ENCODE peak calls at places on chromosomes 12 and 14, in six cellular contexts. R, Q, B, N, X and J are unnamed samples.

GRCh38 chr12:97229036-97229435 is 233.6 kb upstream of the RMST start:
- DNase-seq in R (no peak), X (no peak), N (no peak), B (no peak), Q (no peak), J (no peak)

GRCh38 chr14:89420502-89420901 is 3.5 kb upstream of the FOXN3 start:
- DNase-seq in B (no peak), X (no peak), Q (no peak), N (no peak), R (no peak), J (no peak)

GRCh38 chr12:125100551-125101434 is 35.6 kb downstream of the AACS start:
- DNase-seq in X (peak; percentile 42), Q (no peak), N (no peak), B (peak; percentile 16), R (no peak), J (no peak)

GRCh38 chr14:71121711-71122110 is 214.5 kb downstream of the PCNX1 start:
- DNase-seq in B (no peak), Q (no peak), R (no peak), N (no peak), X (no peak), J (no peak)

GRCh38 chr14:63432228-63432627 is 110.9 kb downstream of the PPP2R5E start:
- DNase-seq in Q (no peak), N (no peak), X (no peak), R (no peak), B (no peak), J (no peak)

GRCh38 chr12:47033081-47033480 is 46.3 kb upstream of the PCED1B start:
- DNase-seq in N (no peak), X (peak; percentile 77), R (no peak), B (no peak), Q (peak; percentile 20), J (no peak)

GRCh38 chr12:52351196-52352059 is 15.9 kb downstream of the KRT85 start:
- DNase-seq in R (peak; percentile 66), Q (no peak), N (peak; percentile 61), B (no peak), X (no peak), J (peak; percentile 52)

GRCh38 chr12:88577537-88577936 is 2.7 kb downstream of the KITLG start:
- DNase-seq in N (no peak), X (peak; percentile 19), Q (no peak), B (no peak), R (no peak), J (no peak)

GRCh38 chr12:127388985-127389384 is 878.0 kb upstream of the TMEM132C start:
- DNase-seq in X (no peak), B (no peak), Q (no peak), R (no peak), N (no peak), J (no peak)

GRCh38 chr14:57871487-57872080 is 5.7 kb upstream of the SLC35F4 start:
- DNase-seq in Q (no peak), N (no peak), B (peak; percentile 75), R (peak; percentile 5), X (peak; percentile 43), J (no peak)

GRCh38 chr14:65421201-65421981 is 8.9 kb downstream of the FUT8 start:
- DNase-seq in B (peak; percentile 9), N (no peak), X (peak; percentile 23), Q (no peak), R (no peak), J (no peak)

GRCh38 chr12:116524311-116524710 is 34.9 kb upstream of the MAP1LC3B2 start:
- DNase-seq in B (no peak), N (no peak), Q (no peak), X (no peak), R (no peak), J (no peak)

GRCh38 chr12:116528067-116528466 is 31.1 kb upstream of the MAP1LC3B2 start:
- DNase-seq in X (peak; percentile 91), R (no peak), Q (no peak), N (no peak), B (no peak), J (no peak)

GRCh38 chr12:116528498-116528897 is 30.7 kb upstream of the MAP1LC3B2 start:
- DNase-seq in N (no peak), B (no peak), Q (no peak), X (peak; percentile 41), R (no peak), J (no peak)

GRCh38 chr12:116524964-116525379 is 34.2 kb upstream of the MAP1LC3B2 start:
- DNase-seq in X (peak; percentile 77), R (no peak), B (peak; percentile 60), N (no peak), Q (no peak), J (no peak)

DNA sequence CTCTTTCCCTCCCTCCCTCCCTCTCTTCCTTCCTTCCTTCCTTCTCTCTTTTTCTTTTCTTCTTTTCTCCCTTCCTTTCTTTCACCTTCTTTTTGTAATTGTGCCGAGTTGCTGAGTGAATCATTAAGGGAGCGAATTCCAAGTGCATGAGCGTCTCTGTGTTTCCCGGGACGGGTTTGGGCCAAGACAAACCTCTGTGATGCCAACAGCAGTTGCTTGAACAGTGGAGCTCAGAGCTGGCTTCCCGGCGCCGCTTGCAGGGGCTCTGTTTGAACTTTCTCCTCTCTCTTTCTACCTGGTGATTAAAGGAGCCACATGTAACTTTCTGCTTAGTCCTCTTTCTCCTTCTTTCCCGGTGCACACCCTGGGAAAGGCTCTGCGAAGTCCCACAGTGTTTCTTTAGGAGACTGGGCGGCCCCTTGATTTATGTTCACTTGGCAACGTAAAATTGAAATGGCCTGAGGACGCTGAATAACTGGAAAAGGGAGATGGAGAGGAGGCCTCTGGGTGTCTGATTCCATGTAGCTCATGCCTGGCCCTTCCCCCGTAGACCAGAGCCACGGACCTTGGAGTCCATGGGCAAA is 33.7 kb upstream of the MAP1LC3B2 start:
- DNase-seq in Q (peak; percentile 45), R (no peak), B (no peak), X (peak; percentile 87), N (peak; percentile 55), J (no peak)
- H3K27ac ChIP-seq in Q (peak overlapping the region; percentile 72), R (no peak overlapping the region), B (no peak overlapping the region), X (peak overlapping the region; percentile 87), N (peak overlapping the region; percentile 28), J (no peak overlapping the region)

DNA sequence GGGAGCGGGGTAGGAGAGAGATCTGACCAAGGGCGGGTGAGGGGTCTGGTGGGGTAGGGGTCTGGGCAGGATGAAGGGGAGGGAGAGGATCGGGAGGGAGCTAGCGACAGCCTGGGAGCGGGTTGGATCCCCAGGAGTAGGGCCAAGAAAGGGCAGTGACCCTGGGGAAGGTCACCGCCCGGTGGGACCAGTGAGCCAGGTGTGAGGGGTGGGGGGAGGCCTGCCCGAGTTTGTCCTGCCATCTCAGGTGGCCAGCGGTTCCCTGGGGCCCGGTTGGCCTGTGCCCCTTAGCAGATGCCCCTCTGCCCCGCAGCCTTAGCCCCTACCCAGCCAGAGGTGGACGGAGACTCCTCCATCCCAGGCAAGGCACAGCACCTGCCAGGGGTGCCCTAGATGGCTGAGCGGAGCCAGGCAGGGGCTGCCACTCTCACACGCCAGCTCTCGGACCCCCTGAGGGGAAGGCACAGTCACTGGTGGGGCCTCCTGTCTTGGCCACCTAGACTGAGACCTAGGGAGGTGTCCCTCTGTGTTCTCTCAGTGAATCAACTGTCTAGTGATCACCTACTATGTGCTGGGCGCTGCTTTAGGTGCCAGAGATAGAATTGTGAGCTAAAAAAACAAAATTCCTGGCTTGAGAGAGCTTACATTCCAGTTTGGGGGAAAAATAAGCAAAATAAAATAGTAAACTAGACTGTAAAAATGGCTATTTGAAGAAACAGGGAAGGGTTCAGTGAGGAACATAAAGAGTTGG is 631 bp upstream of the TTC7B start:
- DNase-seq in R (no peak), X (no peak), Q (no peak), B (no peak), N (no peak), J (no peak)
- H3K4me3 ChIP-seq in R (no peak overlapping the region), X (peak overlapping the region; percentile 90), Q (no peak overlapping the region), B (peak overlapping the region; percentile 30), N (no peak overlapping the region), J (no peak overlapping the region)

DNA sequence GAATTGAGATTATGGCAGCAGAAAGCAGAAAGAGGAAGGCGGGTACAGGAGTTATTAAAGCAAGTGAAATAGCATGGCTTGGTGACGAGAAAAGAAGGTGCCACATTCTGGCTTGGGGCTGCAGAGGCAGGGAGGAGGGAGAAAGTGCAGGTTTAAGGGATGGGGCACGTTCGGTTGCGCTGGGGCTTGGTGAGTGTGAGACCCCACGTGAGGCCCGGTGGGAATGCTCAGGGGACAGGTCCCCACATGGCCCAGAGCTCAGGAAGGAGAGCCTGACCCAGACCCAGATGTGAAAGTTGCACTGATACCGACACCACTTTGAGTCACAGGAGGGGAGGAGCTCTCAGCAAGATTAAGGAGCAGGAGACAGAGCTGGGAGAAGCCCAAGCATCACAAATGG is 187.1 kb downstream of the PIWIL1 start:
- DNase-seq in Q (no peak), B (no peak), N (no peak), X (no peak), R (no peak), J (no peak)
- H3K27ac ChIP-seq in Q (no peak overlapping the region), B (no peak overlapping the region), N (no peak overlapping the region), X (no peak overlapping the region), R (no peak overlapping the region), J (no peak overlapping the region)

GRCh38 chr12:94079965-94080683 is 68.3 kb upstream of the PLXNC1 start:
- DNase-seq in N (no peak), B (no peak), X (no peak), R (no peak), Q (no peak), J (no peak)

GRCh38 chr12:94080684-94081009 is 67.7 kb upstream of the PLXNC1 start:
- DNase-seq in Q (no peak), R (no peak), B (no peak), X (no peak), N (no peak), J (no peak)

GRCh38 chr12:94078736-94079509 is 69.5 kb upstream of the PLXNC1 start:
- DNase-seq in B (no peak), Q (no peak), N (no peak), X (no peak), R (no peak), J (no peak)

GRCh38 chr12:94077209-94077608 is 71.2 kb upstream of the PLXNC1 start:
- DNase-seq in R (no peak), N (no peak), Q (no peak), X (no peak), B (no peak), J (no peak)

GRCh38 chr12:94078138-94078723 is 70.1 kb upstream of the PLXNC1 start:
- DNase-seq in B (no peak), Q (no peak), X (no peak), R (peak; percentile 54), N (no peak), J (no peak)
- H3K4me3 ChIP-seq in B (no peak overlapping the region), Q (no peak overlapping the region), X (no peak overlapping the region), R (no peak overlapping the region), N (no peak overlapping the region), J (no peak overlapping the region)

GRCh38 chr12:50296554-50296953 is 13.2 kb upstream of the LIMA1 start:
- DNase-seq in R (no peak), X (no peak), N (no peak), Q (no peak), B (no peak), J (no peak)
- H3K27ac ChIP-seq in R (no peak overlapping the region), X (no peak overlapping the region), N (peak overlapping the region; percentile 73), Q (peak overlapping the region; percentile 58), B (no peak overlapping the region), J (no peak overlapping the region)

GRCh38 chr14:69191340-69192111 is at the start of gene EXD2:
- DNase-seq in B (peak; percentile 89), R (peak; percentile 85), Q (peak; percentile 93), X (peak; percentile 94), N (peak; percentile 87), J (peak; percentile 55)
- H3K4me3 ChIP-seq in B (peak within 1 kb of the TSS; percentile 82), R (peak within 1 kb of the TSS; percentile 77), Q (peak within 1 kb of the TSS; percentile 56), X (peak within 1 kb of the TSS; percentile 70), N (peak within 1 kb of the TSS; percentile 98), J (peak within 1 kb of the TSS; percentile 67)

GRCh38 chr12:6950944-6951540 is at the start of gene PTPN6:
- DNase-seq in R (peak; percentile 85), B (no peak), N (no peak), X (no peak), Q (peak; percentile 74), J (peak; percentile 77)
- H3K27ac ChIP-seq in R (peak within 1 kb of the TSS; percentile 98), B (no peak within 1 kb of the TSS), N (peak within 1 kb of the TSS; percentile 80), X (no peak within 1 kb of the TSS), Q (peak within 1 kb of the TSS; percentile 83), J (peak within 1 kb of the TSS; percentile 71)

GRCh38 chr12:53659609-53660008 is 16.3 kb downstream of the ATP5MC2 start:
- DNase-seq in R (no peak), B (no peak), X (no peak), Q (no peak), N (no peak), J (no peak)
- H3K4me3 ChIP-seq in R (no peak overlapping the region), B (peak overlapping the region; percentile 2), X (peak overlapping the region; percentile 19), Q (no peak overlapping the region), N (peak overlapping the region; percentile 10), J (no peak overlapping the region)